ENCODE peak calls at places on chromosomes 1 and 21, in six cellular contexts. M is H9, E is IMR-90, F is neuronal stem cell, N is trophoblast cell, C is H1. L is an unnamed sample.

GRCh38 chr1:66374561-66375111 is 159.3 kb upstream of the SGIP1 start:
- DNase-seq in F (no peak), M (no peak), N (peak), C (no peak), E (peak), L (peak)

GRCh38 chr1:39150779-39151178 is 53.7 kb upstream of the MACF1 start:
- DNase-seq in C (no peak), F (no peak), N (no peak), M (no peak), E (no peak), L (no peak)

GRCh38 chr1:43668956-43669355 is 19.0 kb downstream of the KDM4A start:
- DNase-seq in E (peak), N (no peak), M (no peak), C (no peak), F (no peak), L (peak)

GRCh38 chr1:201461783-201462441 is 7.1 kb downstream of the PHLDA3 start:
- DNase-seq in N (peak), F (no peak), E (peak), M (no peak), C (no peak), L (peak)

GRCh38 chr1:178283409-178283808 is 189.5 kb downstream of the RASAL2 start:
- DNase-seq in M (peak), N (no peak), F (no peak), C (peak), E (peak), L (peak)

GRCh38 chr21:43644609-43645008 is 14.7 kb downstream of the HSF2BP start:
- DNase-seq in M (no peak), F (no peak), N (peak), C (no peak), E (peak), L (peak)

GRCh38 chr1:222616535-222616934 is 1.4 kb upstream of the MIA3 start:
- DNase-seq in C (no peak), N (peak), F (no peak), E (peak), M (no peak), L (peak)

GRCh38 chr1:221336141-221336540 is 405.7 kb downstream of the DUSP10 start:
- DNase-seq in N (no peak), M (no peak), E (peak), C (no peak), F (no peak), L (peak)

GRCh38 chr21:17455451-17455850 is 57.4 kb upstream of the CXADR start:
- DNase-seq in F (no peak), N (peak), C (no peak), M (no peak), E (no peak), L (no peak)

GRCh38 chr1:235920596-235921375 is 54.1 kb upstream of the LYST start:
- DNase-seq in E (no peak), N (peak), M (no peak), F (no peak), C (no peak), L (no peak)

GRCh38 chr1:219085988-219086387 is 87.7 kb upstream of the LYPLAL1 start:
- DNase-seq in F (no peak), C (no peak), E (peak), N (no peak), M (no peak), L (peak)

GRCh38 chr1:44592208-44593145 is 81.8 kb downstream of the TMEM53 start:
- DNase-seq in F (no peak), C (no peak), E (no peak), M (peak), N (no peak), L (no peak)

GRCh38 chr1:37486680-37487618 is 12.6 kb downstream of the ZC3H12A start:
- DNase-seq in M (peak), E (peak), F (peak), N (peak), C (no peak), L (peak)

GRCh38 chr1:221327954-221328353 is 413.9 kb downstream of the DUSP10 start:
- DNase-seq in E (no peak), N (no peak), C (no peak), M (no peak), F (no peak), L (peak)

GRCh38 chr1:90340604-90341003 is 345.7 kb downstream of the ZNF326 start:
- DNase-seq in M (no peak), E (no peak), C (no peak), F (no peak), N (no peak), L (no peak)

GRCh38 chr1:8956461-8957349 is 11.0 kb downstream of the CA6 start:
- DNase-seq in N (no peak), C (no peak), E (no peak), M (no peak), F (no peak), L (no peak)

GRCh38 chr1:84427520-84428188 is 29.4 kb downstream of the DNASE2B start:
- DNase-seq in C (no peak), N (peak), M (no peak), F (no peak), E (peak), L (no peak)

GRCh38 chr21:15397258-15397657 is 332.5 kb upstream of the NRIP1 start:
- DNase-seq in M (no peak), N (no peak), E (no peak), C (no peak), F (no peak), L (no peak)

GRCh38 chr1:111576547-111576946 is 43.0 kb upstream of the RAP1A start:
- DNase-seq in C (no peak), N (no peak), E (no peak), F (no peak), M (no peak), L (no peak)

GRCh38 chr1:27366113-27366410 is 699 bp downstream of the MAP3K6 start:
- DNase-seq in F (peak), M (peak), C (no peak), E (peak), N (peak), L (peak)

GRCh38 chr21:39385299-39386145 is 36.6 kb upstream of the HMGN1 start:
- DNase-seq in C (no peak), E (peak), N (peak), F (no peak), M (no peak), L (no peak)

GRCh38 chr1:205537386-205538018 is 33.0 kb downstream of the CDK18 start:
- DNase-seq in M (no peak), C (no peak), F (no peak), E (no peak), N (no peak), L (peak)

GRCh38 chr1:159945483-159946241 is at the start of gene IGSF9:
- DNase-seq in C (peak), E (peak), N (peak), M (peak), F (peak), L (peak)

GRCh38 chr1:110490791-110491451 is 28.1 kb downstream of the KCNA10 start:
- DNase-seq in F (no peak), N (no peak), C (no peak), E (no peak), M (no peak), L (no peak)

GRCh38 chr1:218424528-218424927 is 79.4 kb downstream of the TGFB2 start:
- DNase-seq in C (no peak), E (no peak), F (no peak), M (no peak), N (no peak), L (no peak)

GRCh38 chr1:243311809-243312208 is 56.0 kb downstream of the SDCCAG8 start:
- DNase-seq in F (no peak), C (no peak), N (no peak), M (no peak), E (no peak), L (no peak)

GRCh38 chr1:11568687-11569086 is 85.5 kb downstream of the FBXO2 start:
- DNase-seq in N (no peak), F (no peak), C (no peak), M (no peak), E (no peak), L (no peak)

GRCh38 chr1:84724128-84724860 is 34.0 kb upstream of the SSX2IP start:
- DNase-seq in C (peak), F (no peak), N (peak), E (no peak), M (peak), L (no peak)

GRCh38 chr1:107196973-107197562 is 56.2 kb downstream of the NTNG1 start:
- DNase-seq in F (peak), N (peak), C (no peak), M (peak), E (peak), L (no peak)

GRCh38 chr1:93768380-93768863 is 86.8 kb upstream of the BCAR3 start:
- DNase-seq in M (no peak), N (no peak), C (no peak), E (no peak), F (no peak), L (no peak)
- H2AK5ac ChIP-seq in M (no peak), N (no peak), C (no peak), E (no peak), F (peak), L (no peak)

GRCh38 chr1:208172389-208173140 is 71.6 kb downstream of the PLXNA2 start:
- DNase-seq in N (no peak), F (no peak), C (no peak), M (no peak), E (peak), L (no peak)
- H4K91ac ChIP-seq in N (no peak), F (no peak), C (no peak), M (no peak), E (no peak), L (no peak)

GRCh38 chr1:228486596-228487335 is 416 bp upstream of the RNF187 start:
- DNase-seq in F (peak), M (peak), N (peak), C (peak), E (peak), L (peak)
- H2AK5ac ChIP-seq in F (peak), M (no peak), N (peak), C (no peak), E (peak), L (no peak)

GRCh38 chr1:3230553-3230952 is 161.6 kb downstream of the PRDM16 start:
- DNase-seq in E (no peak), F (no peak), N (no peak), M (no peak), C (no peak), L (no peak)
- H4K91ac ChIP-seq in E (no peak), F (no peak), N (no peak), M (no peak), C (no peak), L (no peak)